ENCODE peak calls at places on chromosomes 7 and 10, in four cellular contexts. A, V, T and S are unnamed samples.

GRCh38 chr10:94631077-94631476 is 52.5 kb upstream of the CYP2C18 start:
- DNase-seq in A (no peak), V (no peak), T (no peak), S (no peak)

GRCh38 chr10:576130-576465 is 113.4 kb downstream of the DIP2C start:
- DNase-seq in A (no peak), V (no peak), T (no peak), S (peak; percentile 48)

GRCh38 chr7:135755351-135755753 is 6.7 kb upstream of the FAM180A start:
- DNase-seq in A (no peak), V (no peak), T (no peak), S (no peak)

GRCh38 chr7:112192236-112193154 is 13.7 kb downstream of the DOCK4 start:
- DNase-seq in A (no peak), V (no peak), T (no peak), S (peak; percentile 88)

GRCh38 chr10:118595598-118596425 is at the start of gene PRLHR:
- DNase-seq in A (peak; percentile 90), V (no peak), T (peak; percentile 11), S (peak; percentile 10)

GRCh38 chr7:5435291-5436002 is 11.8 kb upstream of the TNRC18 start:
- DNase-seq in A (no peak), V (peak; percentile 41), T (no peak), S (no peak)

GRCh38 chr7:139918488-139918887 is 89.4 kb downstream of the TBXAS1 start:
- DNase-seq in A (no peak), V (no peak), T (peak; percentile 65), S (no peak)

GRCh38 chr10:57699944-57700343 is 567.8 kb downstream of the IPMK start:
- DNase-seq in A (no peak), V (no peak), T (no peak), S (peak; percentile 4)

DNA sequence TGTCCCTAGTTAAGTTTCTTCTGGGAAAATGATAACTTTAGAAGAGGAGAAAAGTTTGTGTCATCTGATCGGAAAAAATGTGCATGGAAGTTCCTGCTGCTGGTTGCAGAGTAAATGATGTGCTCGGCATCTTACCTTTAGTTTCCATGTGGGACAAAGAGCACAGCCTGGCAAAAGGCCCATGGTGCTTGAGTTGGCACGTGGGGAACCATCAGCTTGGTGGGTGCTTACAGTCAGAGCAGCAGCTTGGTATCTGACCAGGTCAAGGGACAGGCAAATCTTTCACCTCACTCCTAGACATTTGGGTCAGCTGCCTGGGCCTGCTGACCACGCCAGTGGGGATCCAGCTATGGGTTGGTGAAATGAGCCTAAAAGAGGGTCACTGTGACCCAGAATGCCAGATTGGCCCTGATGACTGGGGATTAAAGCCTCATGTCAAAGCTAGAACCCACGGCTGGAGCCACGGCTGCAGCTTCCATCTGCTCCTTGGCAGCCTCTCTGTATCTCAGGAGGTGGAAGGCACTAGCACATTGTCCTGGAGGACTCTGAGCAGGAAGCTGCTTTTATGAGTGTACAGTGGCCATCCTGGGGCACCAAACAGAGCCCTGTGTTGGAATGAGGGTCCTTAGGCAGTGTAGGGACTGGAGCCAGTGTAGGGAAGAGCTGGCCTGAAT is 24.7 kb downstream of the VWC2 start:
- DNase-seq in A (no peak), V (no peak), T (no peak), S (no peak)
- TF ChIP-seq RFX5 in A (no peak), V (no peak), T (no peak), S (no peak)

GRCh38 chr7:82359426-82359825 is 84.2 kb downstream of the CACNA2D1 start:
- DNase-seq in A (no peak), V (no peak), T (no peak), S (no peak)
- TF ChIP-seq CHD1 in A (no peak), V (no peak), T (no peak), S (no peak)

GRCh38 chr7:4066206-4066605 is 615.9 kb upstream of the FOXK1 start:
- DNase-seq in A (peak; percentile 24), V (no peak), T (no peak), S (no peak)

GRCh38 chr7:4067874-4068273 is 614.2 kb upstream of the FOXK1 start:
- DNase-seq in A (peak; percentile 14), V (no peak), T (no peak), S (no peak)

GRCh38 chr7:4067476-4067760 is 614.7 kb upstream of the FOXK1 start:
- DNase-seq in A (no peak), V (no peak), T (no peak), S (no peak)

GRCh38 chr7:4068286-4068685 is 613.8 kb upstream of the FOXK1 start:
- DNase-seq in A (peak; percentile 16), V (no peak), T (no peak), S (no peak)

DNA sequence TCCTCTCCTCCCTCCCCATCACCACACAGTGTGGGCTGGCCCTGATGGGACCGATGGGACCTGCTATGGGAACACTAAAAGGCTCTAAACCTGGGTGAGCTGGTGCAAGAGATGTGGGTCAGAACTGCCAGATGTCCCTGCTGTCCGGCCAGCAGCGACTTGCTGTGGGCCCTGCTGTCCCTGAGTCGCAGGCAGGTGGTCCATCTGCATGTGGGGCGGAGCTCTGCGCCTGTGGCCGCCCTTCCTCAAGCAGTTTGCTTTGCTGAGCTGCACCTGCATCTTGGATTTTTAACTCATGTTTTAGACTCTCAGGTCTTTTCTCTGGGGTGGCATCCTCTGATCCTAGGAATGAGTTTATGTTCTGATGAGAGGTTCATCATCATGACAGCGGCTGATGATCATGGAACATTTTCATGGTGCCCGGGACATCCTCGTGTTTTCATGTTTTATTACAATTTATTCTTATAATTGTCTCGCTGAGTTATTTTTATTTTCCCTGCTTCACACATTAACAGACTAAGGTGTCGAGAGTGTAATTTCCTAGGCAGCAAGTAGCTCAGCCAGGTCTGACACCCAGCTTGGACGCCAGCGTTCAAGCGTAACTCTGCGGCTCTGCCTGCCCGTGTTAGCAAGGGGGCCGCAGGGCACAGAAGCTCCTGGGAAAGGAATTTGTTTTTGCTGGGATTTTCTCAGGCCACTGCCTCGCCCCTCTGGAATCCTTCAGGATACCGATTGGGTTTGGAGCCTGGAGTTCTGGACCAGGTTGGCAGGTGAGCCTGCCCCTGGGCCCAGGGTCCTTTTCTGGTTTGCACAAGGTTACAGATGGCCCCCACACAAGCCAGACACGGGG is 615.2 kb upstream of the FOXK1 start:
- DNase-seq in A (peak; percentile 44), V (no peak), T (no peak), S (no peak)
- TF ChIP-seq RFX5 in A (no peak), V (no peak), T (no peak), S (no peak)

GRCh38 chr10:71747039-71747807 is 26.1 kb downstream of the VSIR start:
- DNase-seq in A (no peak), V (peak; percentile 36), T (no peak), S (no peak)
- TF ChIP-seq CHD1 in A (no peak), V (no peak), T (no peak), S (no peak)

GRCh38 chr10:68871105-68871711 is 29.9 kb upstream of the DDX50 start:
- DNase-seq in A (no peak), V (no peak), T (peak; percentile 36), S (peak; percentile 71)

GRCh38 chr10:68870061-68870460 is 31.1 kb upstream of the DDX50 start:
- DNase-seq in A (no peak), V (no peak), T (no peak), S (no peak)

GRCh38 chr10:68871731-68872342 is 29.3 kb upstream of the DDX50 start:
- DNase-seq in A (no peak), V (no peak), T (no peak), S (peak; percentile 95)

GRCh38 chr10:68870545-68871104 is 30.5 kb upstream of the DDX50 start:
- DNase-seq in A (no peak), V (no peak), T (no peak), S (no peak)

DNA sequence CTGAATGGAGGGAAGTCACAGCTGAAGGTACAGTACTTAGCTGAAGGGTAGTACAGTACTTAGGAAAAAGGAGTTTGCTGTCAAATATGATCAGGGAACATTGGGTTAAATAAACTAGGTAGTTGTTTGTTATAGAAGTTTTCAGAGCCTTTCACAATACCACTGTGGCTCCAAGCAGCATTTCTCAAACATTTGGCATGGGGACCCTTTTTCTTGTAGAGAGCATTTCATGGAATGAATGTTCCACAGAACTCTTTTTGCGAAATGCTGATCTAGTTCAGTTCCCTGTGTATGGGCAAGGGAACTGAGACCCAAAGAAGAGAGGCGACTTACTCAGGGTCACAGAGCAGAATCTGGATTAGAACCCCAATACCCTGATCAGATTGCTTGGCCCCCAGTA is 31.5 kb upstream of the DDX50 start:
- DNase-seq in A (no peak), V (no peak), T (no peak), S (no peak)
- TF ChIP-seq RFX5 in A (no peak), V (no peak), T (no peak), S (no peak)

GRCh38 chr10:102394079-102394800 is 1.3 kb upstream of the NFKB2 start:
- DNase-seq in A (peak; percentile 96), V (peak; percentile 89), T (peak; percentile 87), S (peak; percentile 95)

GRCh38 chr10:102393411-102394078 is 2.0 kb upstream of the NFKB2 start:
- DNase-seq in A (no peak), V (no peak), T (no peak), S (no peak)

GRCh38 chr10:102396251-102396650 is 746 bp downstream of the NFKB2 start:
- DNase-seq in A (no peak), V (no peak), T (peak; percentile 23), S (no peak)

GRCh38 chr10:102395677-102396197 is at the start of gene NFKB2:
- DNase-seq in A (no peak), V (no peak), T (no peak), S (no peak)

DNA sequence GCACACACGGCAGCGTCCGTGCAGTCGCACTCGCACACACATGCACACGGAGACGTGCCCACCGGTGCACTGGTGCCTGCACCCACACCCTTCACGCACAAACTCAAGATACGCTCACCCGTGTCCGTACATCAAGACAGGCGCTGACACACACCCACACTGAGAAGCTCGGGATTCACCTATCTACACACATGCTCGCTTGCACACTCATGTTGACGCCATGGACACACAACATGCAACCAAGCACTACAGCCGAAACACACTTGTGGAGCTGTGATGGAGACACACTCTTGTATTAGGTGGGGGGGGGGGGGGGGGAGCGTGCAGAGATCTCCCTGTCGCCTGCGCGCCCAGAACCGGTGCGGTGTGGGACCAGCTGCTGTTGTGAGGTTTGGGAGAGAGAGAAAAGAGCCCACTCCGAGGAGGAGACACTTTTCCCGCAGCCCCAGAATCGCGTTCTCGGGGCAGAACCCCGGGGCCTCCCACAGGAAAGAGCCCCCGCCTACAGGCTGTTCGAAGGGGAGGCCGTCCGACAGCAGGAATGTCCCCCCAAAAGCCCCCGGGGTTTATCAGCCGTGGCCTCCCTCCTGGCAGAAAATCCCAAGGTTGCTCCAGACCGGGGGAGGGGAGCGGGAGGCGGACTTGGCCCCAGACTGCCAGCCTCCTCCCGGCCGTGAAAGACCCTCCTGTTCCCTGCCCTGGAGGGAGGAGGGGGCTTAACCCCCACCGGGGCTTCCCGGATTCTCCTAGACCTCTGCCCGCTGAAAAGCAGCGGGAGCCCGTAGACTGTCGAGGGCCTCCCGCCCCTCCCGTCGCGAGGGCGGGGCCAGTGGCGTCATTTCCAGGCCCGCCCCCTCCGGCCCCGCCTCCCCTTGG is 466 bp upstream of the NFKB2 start:
- DNase-seq in A (peak; percentile 95), V (peak; percentile 62), T (peak; percentile 82), S (peak; percentile 87)
- TF ChIP-seq CHD1 in A (no peak), V (no peak), T (no peak), S (peak; percentile 53)

DNA sequence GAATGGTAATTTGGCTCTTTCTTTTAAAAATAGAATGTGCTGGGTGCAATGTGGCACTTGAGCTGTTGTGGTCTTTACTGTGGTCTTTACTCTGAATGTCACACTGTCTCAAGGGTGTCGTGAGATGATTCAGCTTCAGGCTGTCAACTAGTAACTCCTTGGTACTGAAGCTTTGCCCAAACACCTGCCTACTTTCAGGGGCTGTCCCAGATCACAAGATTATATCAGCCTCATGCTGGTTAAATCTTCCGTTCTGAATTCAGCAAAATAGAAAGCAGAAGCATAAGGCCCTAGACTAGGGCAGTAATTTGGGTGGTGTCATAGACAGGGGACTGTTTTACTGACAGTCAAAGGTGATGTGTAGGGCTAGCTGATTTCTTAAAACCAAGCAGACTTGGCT is 110.9 kb downstream of the BAMBI start:
- DNase-seq in A (no peak), V (peak; percentile 4), T (no peak), S (no peak)
- TF ChIP-seq RFX5 in A (no peak), V (no peak), T (no peak), S (no peak)